ENCODE peak calls at places on chromosomes 6 and 20, in four cellular contexts. F is GM23248, I is GM06990, J is ascending aorta. Q is an unnamed sample.

GRCh38 chr20:22680031-22680740 is 95.8 kb upstream of the FOXA2 start:
- DNase-seq in F (no peak), I (no peak), J (no peak), Q (no peak)

GRCh38 chr20:35492352-35492751 is 37.0 kb downstream of the CEP250 start:
- DNase-seq in F (no peak), I (no peak), J (no peak), Q (no peak)

GRCh38 chr20:5638023-5638422 is 112.2 kb upstream of the SHLD1 start:
- DNase-seq in F (no peak), I (no peak), J (no peak), Q (no peak)

GRCh38 chr20:1281279-1282057 is 15.4 kb downstream of the SNPH start:
- DNase-seq in F (no peak), I (no peak), J (peak; percentile 8), Q (peak; percentile 20)

GRCh38 chr20:12180107-12180661 is 262.5 kb downstream of the BTBD3 start:
- DNase-seq in F (no peak), I (no peak), J (no peak), Q (no peak)

GRCh38 chr6:25963426-25964123 is 973 bp downstream of the TRIM38 start:
- DNase-seq in F (no peak), I (no peak), J (no peak), Q (no peak)

GRCh38 chr6:11196511-11197174 is 35.8 kb downstream of the NEDD9 start:
- DNase-seq in F (no peak), I (no peak), J (no peak), Q (no peak)

GRCh38 chr6:4956625-4957024 is 47.2 kb downstream of the RPP40 start:
- DNase-seq in F (no peak), I (no peak), J (no peak), Q (no peak)

GRCh38 chr6:163457637-163458561 is 43.4 kb downstream of the QKI start:
- DNase-seq in F (peak; percentile 95), I (no peak), J (peak; percentile 65), Q (no peak)

GRCh38 chr20:38724603-38725457 is 544 bp downstream of the SLC32A1 start:
- DNase-seq in F (no peak), I (peak; percentile 20), J (no peak), Q (no peak)

GRCh38 chr20:370151-370600 is 10.4 kb upstream of the TRIB3 start:
- DNase-seq in F (no peak), I (no peak), J (no peak), Q (no peak)

GRCh38 chr6:16470502-16471221 is 232.3 kb downstream of the GMPR start:
- DNase-seq in F (no peak), I (no peak), J (no peak), Q (no peak)

GRCh38 chr6:157994126-157994795 is 12.6 kb downstream of the SYNJ2 start:
- DNase-seq in F (no peak), I (no peak), J (no peak), Q (no peak)

GRCh38 chr20:64116541-64117423 is 9.4 kb upstream of the NPBWR2 start:
- DNase-seq in F (no peak), I (no peak), J (no peak), Q (peak; percentile 51)

GRCh38 chr20:64116016-64116415 is 8.7 kb upstream of the NPBWR2 start:
- DNase-seq in F (no peak), I (no peak), J (no peak), Q (peak; percentile 65)

GRCh38 chr20:64119301-64119680 is 11.9 kb upstream of the NPBWR2 start:
- DNase-seq in F (no peak), I (no peak), J (peak; percentile 50), Q (peak; percentile 67)

GRCh38 chr20:64121586-64121985 is 14.2 kb upstream of the NPBWR2 start:
- DNase-seq in F (no peak), I (no peak), J (peak; percentile 34), Q (peak; percentile 26)

DNA sequence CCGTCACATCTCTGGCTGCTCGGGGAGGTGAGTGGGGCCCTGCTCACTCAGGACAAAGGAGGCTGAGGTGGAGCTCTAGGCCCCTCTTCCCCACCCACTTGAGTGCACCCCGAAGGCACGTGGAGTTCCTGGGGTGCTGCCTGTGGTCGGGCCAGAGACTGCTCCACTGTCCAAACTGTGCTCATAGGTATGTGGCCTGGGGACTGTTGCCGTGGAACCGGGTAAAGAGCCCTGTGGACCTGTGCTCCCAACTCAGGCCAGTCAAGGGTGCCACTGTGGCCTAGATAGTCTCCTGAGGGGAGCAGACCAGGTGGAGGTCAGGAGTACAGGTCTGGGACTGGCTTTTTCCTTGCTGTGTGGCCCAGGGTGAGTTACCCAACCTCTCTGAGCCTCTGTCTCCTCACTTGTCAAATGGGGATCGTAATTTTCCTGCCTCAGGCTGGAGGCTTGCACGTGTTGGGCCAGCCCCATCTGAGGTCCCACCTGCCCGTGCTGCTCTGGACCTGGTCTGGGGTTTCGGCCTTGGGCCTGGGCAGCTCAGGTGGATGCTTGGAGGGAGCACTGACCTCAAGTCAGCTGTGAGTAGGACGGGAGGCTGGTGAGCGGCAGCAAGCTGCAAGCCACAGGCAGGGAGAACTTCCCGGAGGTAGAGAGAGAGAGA is 12.4 kb upstream of the NPBWR2 start:
- DNase-seq in F (no peak), I (peak; percentile 41), J (peak; percentile 60), Q (peak; percentile 33)
- H3K4me3 ChIP-seq in F (peak overlapping the region; percentile 51), I (no peak overlapping the region), J (peak overlapping the region; percentile 22), Q (peak overlapping the region; percentile 21)

DNA sequence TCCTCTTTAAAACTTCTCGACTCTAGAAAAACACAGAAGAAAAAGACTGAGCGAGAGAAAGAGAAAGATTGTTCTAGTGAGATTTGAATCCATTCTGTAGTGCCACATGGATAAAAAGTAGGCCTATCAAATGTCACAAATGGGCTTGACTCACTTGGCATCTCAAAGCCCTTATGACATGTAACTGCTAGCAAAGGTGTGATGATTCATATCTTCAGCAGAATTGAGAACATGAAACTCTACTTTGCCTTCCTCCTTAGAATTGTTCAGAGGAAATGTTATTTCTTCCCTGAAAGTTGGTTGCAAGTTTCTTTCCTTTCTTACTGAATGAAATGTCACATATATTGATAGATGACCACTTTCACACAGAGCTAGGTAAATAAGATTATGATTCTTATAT is 40.4 kb upstream of the DUSP22 start:
- DNase-seq in F (no peak), I (no peak), J (no peak), Q (no peak)
- H3K36me3 ChIP-seq in F (no peaks in the 10 kb centered on the region), I (no peaks in the 10 kb centered on the region), J (no peaks in the 10 kb centered on the region), Q (no peaks in the 10 kb centered on the region)

GRCh38 chr20:51791626-51792025 is 10.7 kb downstream of the SALL4 start:
- DNase-seq in F (no peak), I (no peak), J (no peak), Q (no peak)
- H3K4me3 ChIP-seq in F (no peak overlapping the region), I (no peak overlapping the region), J (no peak overlapping the region), Q (no peak overlapping the region)

GRCh38 chr20:62809530-62810428 is 5.1 kb downstream of the OGFR start:
- DNase-seq in F (no peak), I (no peak), J (no peak), Q (no peak)
- H3K36me3 ChIP-seq in F (peaks cover 9% of the 10 kb centered on the region), I (peaks cover 29% of the 10 kb centered on the region), J (peaks cover 67% of the 10 kb centered on the region), Q (peaks cover 59% of the 10 kb centered on the region)

DNA sequence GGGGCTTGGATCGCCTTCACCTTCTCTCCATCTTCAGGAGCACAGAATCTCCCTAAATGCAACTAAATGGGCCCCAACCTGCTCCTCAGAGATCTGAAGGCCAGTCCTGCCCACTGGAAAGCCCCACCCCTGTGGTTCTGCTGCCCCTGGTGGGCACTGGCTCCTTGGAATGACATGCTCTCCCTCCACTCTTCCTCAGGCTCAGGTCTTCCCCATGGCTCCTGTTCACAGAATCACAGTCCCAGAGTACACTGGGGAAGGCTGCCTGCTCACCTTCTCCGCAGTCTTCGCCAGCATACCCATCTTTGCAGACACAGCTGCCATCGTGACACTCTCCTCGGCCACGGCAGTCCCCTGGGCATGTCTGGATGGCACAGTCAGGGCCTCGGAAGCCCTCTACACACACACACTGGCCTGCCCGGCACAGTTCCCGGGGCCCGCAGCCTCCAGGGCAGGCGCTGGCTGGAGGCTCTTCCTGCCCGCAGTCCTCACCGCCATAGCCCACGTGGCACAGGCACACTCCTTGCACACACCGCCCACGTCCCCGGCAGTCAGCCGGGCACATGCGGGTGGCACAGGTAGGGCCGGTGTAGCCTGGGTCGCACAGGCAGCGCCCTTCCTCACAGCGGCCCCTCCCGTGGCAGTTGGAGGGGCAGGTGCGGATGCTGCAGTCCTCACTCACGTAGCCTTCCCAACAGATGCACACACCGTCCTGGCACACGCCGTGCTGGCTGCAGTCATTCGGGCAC is 13.6 kb downstream of the TNXB start:
- DNase-seq in F (no peak), I (no peak), J (no peak), Q (no peak)
- H3K4me3 ChIP-seq in F (no peak overlapping the region), I (no peak overlapping the region), J (peak overlapping the region; percentile 43), Q (peak overlapping the region; percentile 27)

Q was measured in suprapubic skin.